ENCODE peak calls at places on chromosomes 6 and 20, in five cellular contexts. A is neural progenitor cell, G is fibroblast of mammary gland, W is PC-3, D is kidney epithelial cell. N is an unnamed sample.

GRCh38 chr20:32450484-32451061 is 92.4 kb downstream of the ASXL1 start:
- DNase-seq in A (peak; percentile 64), G (no peak), W (no peak), D (no peak), N (no peak)

GRCh38 chr6:159726196-159726917 is 949 bp upstream of the WTAP start:
- DNase-seq in A (peak; percentile 86), G (peak; percentile 15), W (peak; percentile 4), D (no peak), N (no peak)

GRCh38 chr20:20371681-20372080 is 3.8 kb downstream of the INSM1 start:
- DNase-seq in A (peak; percentile 43), G (no peak), W (no peak), D (no peak), N (no peak)

GRCh38 chr6:42292002-42292735 is 74.5 kb upstream of the MRPS10 start:
- DNase-seq in A (no peak), G (peak; percentile 87), W (peak; percentile 87), D (peak; percentile 69), N (no peak)

GRCh38 chr6:24859608-24860007 is 60.9 kb upstream of the ARMH2 start:
- DNase-seq in A (no peak), G (peak; percentile 23), W (no peak), D (no peak), N (no peak)

GRCh38 chr6:72031471-72031870 is 145.1 kb downstream of the RIMS1 start:
- DNase-seq in A (no peak), G (no peak), W (no peak), D (no peak), N (no peak)

GRCh38 chr6:89145962-89146747 is at the start of gene PM20D2:
- DNase-seq in A (peak; percentile 79), G (peak; percentile 29), W (peak; percentile 60), D (no peak), N (peak; percentile 47)

GRCh38 chr6:156655267-156655918 is 121.8 kb upstream of the ARID1B start:
- DNase-seq in A (peak; percentile 45), G (no peak), W (no peak), D (no peak), N (no peak)

GRCh38 chr6:49606696-49607390 is 29.8 kb downstream of the RHAG start:
- DNase-seq in A (peak; percentile 84), G (peak; percentile 89), W (peak; percentile 93), D (peak; percentile 47), N (no peak)

GRCh38 chr6:25360611-25361010 is 81.4 kb downstream of the CARMIL1 start:
- DNase-seq in A (no peak), G (peak; percentile 83), W (peak; percentile 17), D (no peak), N (no peak)

GRCh38 chr6:110360671-110361070 is 2.5 kb upstream of the METTL24 start:
- DNase-seq in A (no peak), G (no peak), W (no peak), D (peak; percentile 87), N (no peak)

GRCh38 chr20:49984426-49985153 is 1.8 kb downstream of the SNAI1 start:
- DNase-seq in A (no peak), G (no peak), W (no peak), D (no peak), N (no peak)

GRCh38 chr6:134446228-134446848 is 128.4 kb upstream of the SGK1 start:
- DNase-seq in A (no peak), G (peak; percentile 70), W (no peak), D (no peak), N (no peak)

GRCh38 chr6:10800810-10801209 is 37.5 kb downstream of the MAK start:
- DNase-seq in A (no peak), G (peak; percentile 66), W (peak; percentile 74), D (peak; percentile 5), N (no peak)

GRCh38 chr6:21749754-21750153 is 156.2 kb downstream of the SOX4 start:
- DNase-seq in A (peak; percentile 82), G (no peak), W (no peak), D (no peak), N (no peak)

GRCh38 chr6:6781172-6781876 is 192.8 kb downstream of the LY86 start:
- DNase-seq in A (no peak), G (peak; percentile 88), W (peak; percentile 82), D (peak; percentile 67), N (no peak)

GRCh38 chr20:15642099-15642498 is 931.1 kb downstream of the KIF16B start:
- DNase-seq in A (no peak), G (no peak), W (no peak), D (no peak), N (no peak)
- TF ChIP-seq CTCF in A (no peak), G (no peak), W (no peak), D (no peak), N (no peak)

DNA sequence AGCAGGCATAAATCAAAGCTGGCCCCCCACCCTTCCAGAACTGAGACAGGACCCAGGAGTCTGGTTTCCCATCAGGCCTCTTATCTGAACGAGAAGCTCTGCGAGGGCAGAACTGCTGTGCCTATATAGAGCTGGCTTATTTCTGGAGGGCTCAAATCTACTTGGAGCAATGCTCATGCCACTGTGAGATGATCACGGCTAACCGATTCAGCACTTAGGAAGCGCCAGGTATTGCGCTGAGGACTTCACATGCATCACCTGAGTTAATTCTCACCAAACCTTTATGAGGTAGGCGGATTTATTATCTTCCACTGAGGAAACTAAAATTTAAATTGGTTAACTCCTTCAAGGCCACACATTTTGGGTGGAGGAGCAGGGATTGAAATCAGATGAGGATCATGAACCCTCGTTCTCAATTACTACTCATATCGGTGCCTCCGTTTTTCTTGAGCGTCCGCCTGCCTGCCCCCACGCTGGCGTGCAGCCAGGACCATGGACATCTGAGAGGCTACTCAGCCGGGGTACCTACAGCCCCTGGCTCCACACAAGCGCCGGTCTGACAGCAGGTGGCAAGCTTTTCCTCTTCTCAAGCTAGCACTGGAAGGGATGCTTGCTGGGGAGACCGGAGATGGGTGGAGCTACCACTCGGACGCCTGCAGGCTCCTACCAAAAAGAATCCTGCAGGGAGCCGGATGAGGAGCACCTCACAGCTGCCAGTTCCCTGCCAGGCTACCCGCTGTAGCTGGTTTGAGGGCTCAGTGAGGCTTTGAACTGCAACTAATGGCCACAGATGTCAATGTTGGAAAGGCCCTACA is 1.0 kb upstream of the PCIF1 start:
- DNase-seq in A (peak; percentile 89), G (peak; percentile 75), W (peak; percentile 91), D (peak; percentile 56), N (peak; percentile 55)
- TF ChIP-seq CTCF in A (peak; percentile 21), G (peak; percentile 29), W (peak; percentile 58), D (peak; percentile 36), N (peak; percentile 11)

GRCh38 chr20:58852559-58853271 is at the start of gene GNAS:
- DNase-seq in A (peak; percentile 91), G (peak; percentile 62), W (peak; percentile 55), D (no peak), N (no peak)
- TF ChIP-seq CTCF in A (peak; percentile 86), G (peak; percentile 66), W (peak; percentile 73), D (peak; percentile 79), N (peak; percentile 43)

GRCh38 chr20:9389321-9389720 is 125.1 kb upstream of the LAMP5 start:
- DNase-seq in A (no peak), G (no peak), W (no peak), D (no peak), N (no peak)

GRCh38 chr20:9388826-9389187 is 125.6 kb upstream of the LAMP5 start:
- DNase-seq in A (no peak), G (no peak), W (no peak), D (no peak), N (no peak)

GRCh38 chr20:9390441-9390840 is 123.9 kb upstream of the LAMP5 start:
- DNase-seq in A (no peak), G (no peak), W (no peak), D (no peak), N (no peak)

GRCh38 chr20:9397928-9398327 is 116.5 kb upstream of the LAMP5 start:
- DNase-seq in A (no peak), G (peak; percentile 27), W (no peak), D (no peak), N (peak; percentile 83)

DNA sequence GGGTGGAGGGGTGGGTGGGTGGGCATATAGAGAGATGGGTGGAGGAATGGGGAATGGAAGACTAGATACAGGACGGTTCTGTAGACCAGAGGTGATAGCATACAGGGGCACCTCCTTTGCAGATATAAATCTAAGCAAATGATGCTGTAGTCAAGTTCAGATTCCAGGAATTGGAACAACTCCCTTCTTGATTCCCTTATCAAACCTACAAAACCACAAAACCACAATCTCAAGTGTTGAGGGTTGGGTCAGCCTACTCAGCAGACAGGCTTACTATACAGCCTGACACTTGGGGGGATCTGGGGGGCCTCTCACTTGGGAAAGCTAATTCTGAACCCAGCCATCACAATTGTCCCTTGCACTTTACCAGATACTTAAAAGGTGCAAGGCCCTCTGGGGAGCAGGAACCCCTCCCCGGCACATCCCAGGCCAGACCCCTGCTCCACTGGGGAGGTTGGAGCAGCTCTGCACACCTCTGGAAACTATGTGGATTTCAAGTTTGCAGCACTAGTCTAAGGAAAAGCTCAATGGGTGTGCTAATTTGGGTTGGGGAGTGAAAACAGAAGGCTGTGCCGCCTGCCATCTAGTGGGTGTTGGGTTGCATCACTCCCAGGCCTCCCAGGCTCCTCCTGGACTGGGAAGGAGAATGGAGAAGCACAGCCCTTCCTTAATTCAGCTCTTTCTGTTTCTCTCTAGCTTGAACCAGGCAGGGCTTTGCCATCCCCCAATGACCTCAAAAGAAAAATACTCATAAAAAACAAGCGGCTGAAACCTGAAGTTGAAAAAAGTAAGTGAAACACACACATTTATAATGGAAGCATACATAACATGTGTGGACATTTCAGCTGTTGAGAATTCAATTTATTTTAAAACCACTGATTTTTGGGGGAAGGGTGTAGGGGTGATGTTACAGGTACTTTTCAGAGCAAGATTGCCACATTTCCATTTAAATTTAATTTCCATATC is 121.2 kb upstream of the LAMP5 start:
- DNase-seq in A (peak; percentile 82), G (peak; percentile 68), W (peak; percentile 82), D (no peak), N (peak; percentile 68)
- TF ChIP-seq CTCF in A (peak; percentile 87), G (peak; percentile 89), W (peak; percentile 93), D (peak; percentile 83), N (peak; percentile 73)

DNA sequence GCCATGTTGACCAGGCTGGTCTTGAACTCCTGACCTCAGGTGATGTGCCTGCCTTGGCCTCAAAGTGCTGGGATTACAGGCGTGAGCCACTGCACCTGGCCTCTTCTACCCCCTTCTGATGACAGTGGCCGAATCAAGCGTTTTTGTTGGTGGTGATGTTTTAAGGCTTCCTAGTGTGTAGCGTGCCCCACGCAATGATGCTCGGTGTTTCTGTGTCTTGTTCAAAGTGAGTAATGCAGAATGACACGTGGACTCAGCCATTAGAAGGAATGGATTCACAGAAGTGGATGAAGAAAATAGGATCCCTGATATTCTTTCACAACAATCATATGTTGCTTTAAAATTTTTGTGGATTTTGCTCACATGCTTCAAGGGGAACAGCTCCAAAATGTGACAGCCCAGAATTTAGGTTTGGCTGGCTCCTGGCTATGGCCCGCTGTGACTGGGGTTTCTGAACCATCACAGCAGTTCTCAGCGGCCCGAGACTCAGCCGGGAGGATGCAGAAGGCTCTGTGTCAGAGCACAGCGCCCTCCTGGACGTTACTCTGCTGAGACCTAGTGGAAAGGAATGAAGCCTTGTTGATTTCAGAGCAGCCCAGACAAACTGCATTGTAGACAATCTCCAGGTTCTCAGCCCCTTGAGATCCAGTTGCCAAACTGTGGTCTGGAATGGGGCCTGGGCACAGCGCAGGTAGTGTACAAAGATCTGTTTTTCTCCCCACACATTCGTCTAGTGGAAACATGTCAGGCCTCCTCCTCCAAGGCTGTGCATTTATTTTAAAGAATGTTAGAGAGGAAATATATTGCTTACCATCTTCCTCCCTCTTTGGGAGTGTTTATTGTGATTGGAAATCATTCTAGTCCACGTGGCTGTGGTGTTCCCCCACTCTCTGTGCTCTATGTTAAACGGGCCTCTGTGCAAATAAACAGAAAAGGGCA is 57.5 kb upstream of the TIAM2 start:
- DNase-seq in A (peak; percentile 53), G (peak; percentile 17), W (no peak), D (no peak), N (no peak)
- TF ChIP-seq CTCF in A (no peak), G (no peak), W (no peak), D (peak; percentile 24), N (no peak)